ENCODE peak calls at places on chromosomes 5 and 9, in five cellular contexts. O is OCI-LY7, U is body of pancreas, A is heart left ventricle, J is pancreas. I is an unnamed sample. For H3K4me1, the result is how much of the 10 kb centered on the place peaks cover.

GRCh38 chr9:64773491-64773931 is 511.5 kb downstream of the FOXD4L5 start:
- DNase-seq in O (peak), U (no peak), A (peak), J (peak), I (no peak)

GRCh38 chr5:59069438-59070079 is 486.7 kb downstream of the RAB3C start:
- DNase-seq in O (no peak), U (peak), A (no peak), J (no peak), I (no peak)

GRCh38 chr5:26329562-26330189 is 708.7 kb downstream of the CDH9 start:
- DNase-seq in O (no peak), U (no peak), A (no peak), J (no peak), I (no peak)

GRCh38 chr5:169686137-169686536 is 49.1 kb downstream of the DOCK2 start:
- DNase-seq in O (peak), U (no peak), A (no peak), J (no peak), I (no peak)

GRCh38 chr9:75238311-75238976 is 150.1 kb downstream of the OSTF1 start:
- DNase-seq in O (peak), U (peak), A (no peak), J (no peak), I (peak)

GRCh38 chr5:92769986-92770385 is 811.0 kb downstream of the NR2F1-AS1 start:
- DNase-seq in O (no peak), U (no peak), A (no peak), J (no peak), I (no peak)

GRCh38 chr5:114053377-114053776 is 308.5 kb upstream of the KCNN2 start:
- DNase-seq in O (no peak), U (no peak), A (no peak), J (no peak), I (no peak)

GRCh38 chr9:136961279-136962065 is 9.4 kb downstream of the LCN12 start:
- DNase-seq in O (no peak), U (no peak), A (no peak), J (no peak), I (no peak)

GRCh38 chr5:137641148-137641547 is 94.7 kb downstream of the KLHL3 start:
- DNase-seq in O (no peak), U (no peak), A (no peak), J (no peak), I (no peak)

GRCh38 chr9:94554439-94555331 is at the start of gene PCAT7:
- DNase-seq in O (peak), U (peak), A (no peak), J (peak), I (peak)

GRCh38 chr9:126959326-126959725 is 44.7 kb downstream of the RALGPS1 start:
- DNase-seq in O (no peak), U (no peak), A (no peak), J (no peak), I (no peak)

GRCh38 chr9:21754741-21755140 is 47.7 kb upstream of the MTAP start:
- DNase-seq in O (no peak), U (no peak), A (no peak), J (no peak), I (no peak)

GRCh38 chr5:120684749-120685415 is 220.8 kb downstream of the PRR16 start:
- DNase-seq in O (peak), U (no peak), A (no peak), J (no peak), I (no peak)

GRCh38 chr5:154618696-154619095 is 136.5 kb upstream of the LARP1 start:
- DNase-seq in O (no peak), U (no peak), A (no peak), J (no peak), I (no peak)

GRCh38 chr9:135060461-135061116 is 26.9 kb upstream of the OLFM1 start:
- DNase-seq in O (no peak), U (no peak), A (no peak), J (peak), I (no peak)

GRCh38 chr5:116554764-116555163 is 19.9 kb downstream of the SEMA6A start:
- DNase-seq in O (no peak), U (no peak), A (no peak), J (no peak), I (no peak)

GRCh38 chr5:58671155-58671554 is 88.3 kb downstream of the RAB3C start:
- DNase-seq in O (no peak), U (peak), A (no peak), J (no peak), I (no peak)

GRCh38 chr9:95073042-95073607 is 244.4 kb downstream of the FANCC start:
- DNase-seq in O (no peak), U (no peak), A (no peak), J (peak), I (no peak)

GRCh38 chr9:2065704-2066103 is 50.6 kb downstream of the SMARCA2 start:
- DNase-seq in O (no peak), U (no peak), A (no peak), J (no peak), I (no peak)

GRCh38 chr5:149219584-149219983 is 52.1 kb upstream of the AFAP1L1 start:
- DNase-seq in O (no peak), U (no peak), A (no peak), J (no peak), I (no peak)

GRCh38 chr5:121949885-121950284 is 11.9 kb upstream of the SRFBP1 start:
- DNase-seq in O (peak), U (peak), A (no peak), J (no peak), I (no peak)

GRCh38 chr9:8649157-8649556 is 849.6 kb upstream of the DMAC1 start:
- DNase-seq in O (no peak), U (no peak), A (no peak), J (no peak), I (no peak)

GRCh38 chr9:124757589-124757988 is 13.5 kb downstream of the NR6A1 start:
- DNase-seq in O (no peak), U (no peak), A (no peak), J (no peak), I (no peak)

GRCh38 chr9:84668204-84669007 is 1.1 kb upstream of the NTRK2 start:
- DNase-seq in O (no peak), U (peak), A (peak), J (peak), I (peak)

GRCh38 chr5:34490501-34491250 is 165.5 kb upstream of the RAI14 start:
- DNase-seq in O (no peak), U (no peak), A (no peak), J (no peak), I (no peak)

GRCh38 chr9:120579139-120579749 is 723 bp downstream of the CDK5RAP2 start:
- DNase-seq in O (peak), U (no peak), A (no peak), J (no peak), I (peak)

GRCh38 chr9:8014987-8015682 is 215.6 kb upstream of the DMAC1 start:
- DNase-seq in O (no peak), U (no peak), A (no peak), J (no peak), I (no peak)

GRCh38 chr5:32783658-32784057 is 72.5 kb downstream of the NPR3 start:
- DNase-seq in O (no peak), U (no peak), A (no peak), J (no peak), I (no peak)

GRCh38 chr9:105697871-105698270 is 3.5 kb downstream of the TMEM38B start:
- DNase-seq in O (no peak), U (no peak), A (no peak), J (no peak), I (no peak)

GRCh38 chr5:157162919-157163510 is 3.0 kb downstream of the GARIN3 start:
- DNase-seq in O (no peak), U (no peak), A (no peak), J (no peak), I (no peak)

GRCh38 chr9:20512636-20513035 is 109.7 kb downstream of the MLLT3 start:
- DNase-seq in O (no peak), U (no peak), A (no peak), J (no peak), I (no peak)

GRCh38 chr5:119218830-119219782 is 136.7 kb upstream of the TNFAIP8 start:
- DNase-seq in O (no peak), U (no peak), A (no peak), J (no peak), I (no peak)

GRCh38 chr5:14406554-14406849 is 175.1 kb upstream of the OTULINL start:
- DNase-seq in O (no peak), U (no peak), A (no peak), J (no peak), I (no peak)

GRCh38 chr5:102766295-102767090 is 11.4 kb downstream of the PAM start:
- DNase-seq in O (no peak), U (no peak), A (no peak), J (no peak), I (no peak)

GRCh38 chr5:31124026-31124425 is 69.5 kb upstream of the CDH6 start:
- DNase-seq in O (no peak), U (no peak), A (no peak), J (no peak), I (no peak)

GRCh38 chr5:108749130-108749861 is 1.6 kb downstream of the FER start:
- DNase-seq in O (peak), U (no peak), A (no peak), J (peak), I (no peak)
- H3K27ac ChIP-seq in O (no peak), U (peak), A (peak), J (peak), I (peak)

GRCh38 chr9:23855885-23856284 is 29.8 kb upstream of the ELAVL2 start:
- DNase-seq in O (no peak), U (no peak), A (no peak), J (no peak), I (no peak)
- H3K4me1 ChIP-seq in O (under half), U (under half), A (under half), J (under half), I (under half)

GRCh38 chr9:131304676-131305366 is 15.3 kb downstream of the PLPP7 start:
- DNase-seq in O (no peak), U (no peak), A (no peak), J (no peak), I (no peak)
- H3K4me3 ChIP-seq in O (no peak), U (no peak), A (no peak), J (no peak), I (no peak)

GRCh38 chr5:109080896-109081295 is 328.9 kb downstream of the PJA2 start:
- DNase-seq in O (no peak), U (no peak), A (no peak), J (no peak), I (no peak)
- H3K27ac ChIP-seq in O (no peak), U (no peak), A (no peak), J (no peak), I (no peak)

I was measured in lung.